ENCODE peak calls at places on chromosome 6, in ten cellular contexts. G is GM06990; A is T-helper 1 cell; L is NCI-H1048; M is activated T-helper 9 cell treated with anti-CD3 and anti-CD28 coated beads, Interleukin-2, amount 50 U/mL, for 16 hours; V is stimulated activated CD8-positive, alpha-beta memory T cell treated with anti-CD3 and anti-CD28 coated beads, Interleukin-4, amount 100 ng/mL, for 48 hours; W is activated CD4-positive, alpha-beta T cell treated with anti-CD3 and anti-CD28 coated beads, Interleukin-2, amount 10 ng/mL, durations not matched to agents 7 days and 5 days; O is effector memory CD8-positive, alpha-beta T cell; Z is heart right ventricle; T is body of pancreas. J is an unnamed sample.

GRCh38 chr6:42075159-42075838 is 25.0 kb downstream of the TAF8 start:
- DNase-seq in M (peak), V (peak), G (no peak), T (peak), L (peak), O (peak), Z (peak), W (peak), A (peak), J (peak)

GRCh38 chr6:105921781-105922180 is 164.4 kb upstream of the PRDM1 start:
- DNase-seq in L (no peak), V (no peak), M (no peak), G (no peak), W (no peak), A (no peak), Z (no peak), O (no peak), T (no peak), J (no peak)

GRCh38 chr6:30042914-30043313 is 18.2 kb upstream of the POLR1H start:
- DNase-seq in A (no peak), W (no peak), G (no peak), Z (no peak), O (no peak), V (no peak), M (no peak), T (no peak), L (no peak), J (no peak)

GRCh38 chr6:131628726-131629125 is 684 bp upstream of the MED23 start:
- DNase-seq in W (no peak), M (no peak), V (no peak), G (no peak), T (no peak), O (no peak), L (no peak), Z (no peak), A (no peak), J (no peak)

GRCh38 chr6:162942860-162943259 is 215.1 kb downstream of the PACRG start:
- DNase-seq in T (no peak), L (no peak), V (no peak), A (no peak), G (no peak), O (no peak), M (no peak), W (no peak), Z (no peak), J (no peak)

GRCh38 chr6:11798096-11798495 is 19.5 kb upstream of the ADTRP start:
- DNase-seq in L (no peak), W (no peak), A (no peak), O (no peak), Z (no peak), G (no peak), M (no peak), T (no peak), V (no peak), J (no peak)

GRCh38 chr6:31114970-31115849 is 610 bp downstream of the PSORS1C1 start:
- DNase-seq in V (no peak), W (no peak), T (no peak), L (no peak), M (no peak), A (no peak), O (no peak), Z (no peak), G (no peak), J (no peak)

GRCh38 chr6:170267688-170268087 is 23.2 kb downstream of the DLL1 start:
- DNase-seq in O (no peak), A (no peak), T (no peak), W (no peak), Z (no peak), V (no peak), M (no peak), G (no peak), L (no peak), J (no peak)

GRCh38 chr6:108741346-108741989 is 106.8 kb upstream of the ARMC2 start:
- DNase-seq in V (no peak), M (no peak), G (no peak), L (no peak), W (no peak), A (no peak), O (no peak), T (no peak), Z (no peak), J (no peak)

GRCh38 chr6:30888472-30889137 is 4.3 kb downstream of the DDR1 start:
- DNase-seq in M (no peak), T (no peak), O (no peak), G (no peak), V (no peak), Z (no peak), A (no peak), L (no peak), W (no peak), J (no peak)

GRCh38 chr6:6333498-6333897 is 13.0 kb upstream of the F13A1 start:
- DNase-seq in T (no peak), M (no peak), V (no peak), L (no peak), Z (no peak), O (no peak), W (no peak), A (no peak), G (no peak), J (no peak)

GRCh38 chr6:132813173-132813856 is 1.1 kb upstream of the RPS12 start:
- DNase-seq in Z (peak), G (peak), T (peak), A (peak), M (no peak), L (peak), V (peak), O (peak), W (peak), J (peak)

GRCh38 chr6:156021746-156022396 is 566.2 kb upstream of the NOX3 start:
- DNase-seq in V (no peak), A (no peak), W (no peak), T (no peak), Z (no peak), O (no peak), G (no peak), L (no peak), M (no peak), J (no peak)

GRCh38 chr6:132715204-132715603 is 1.3 kb upstream of the VNN1 start:
- DNase-seq in O (no peak), G (no peak), Z (peak), L (no peak), M (no peak), V (no peak), A (no peak), W (no peak), T (peak), J (no peak)

GRCh38 chr6:131139599-131139998 is 4.3 kb downstream of the AKAP7 start:
- DNase-seq in A (no peak), V (no peak), O (no peak), M (no peak), G (no peak), L (no peak), Z (no peak), T (no peak), W (no peak), J (no peak)

GRCh38 chr6:125789576-125790402 is 971 bp upstream of the NCOA7 start:
- DNase-seq in L (no peak), T (peak), W (peak), A (peak), G (peak), Z (peak), M (peak), V (peak), O (peak), J (peak)

GRCh38 chr6:15476631-15477380 is 186.0 kb downstream of the DTNBP1 start:
- DNase-seq in L (no peak), W (no peak), M (no peak), O (no peak), V (no peak), G (no peak), A (no peak), Z (no peak), T (no peak), J (no peak)

GRCh38 chr6:116779569-116780164 is 14.1 kb upstream of the FAM162B start:
- DNase-seq in G (no peak), T (no peak), O (no peak), W (no peak), L (no peak), M (no peak), V (no peak), Z (no peak), A (no peak), J (peak)

GRCh38 chr6:169998457-169998856 is 247.0 kb downstream of the ERMARD start:
- DNase-seq in G (no peak), L (no peak), T (no peak), V (peak), M (no peak), Z (no peak), W (no peak), A (no peak), O (no peak), J (no peak)

GRCh38 chr6:105892577-105893262 is 193.4 kb upstream of the PRDM1 start:
- DNase-seq in Z (no peak), A (no peak), O (no peak), T (peak), L (no peak), W (no peak), M (no peak), G (peak), V (no peak), J (no peak)

GRCh38 chr6:169905041-169905807 is 153.8 kb downstream of the ERMARD start:
- DNase-seq in L (no peak), Z (no peak), V (no peak), W (no peak), M (no peak), O (no peak), G (no peak), T (peak), A (no peak), J (no peak)

GRCh38 chr6:128742900-128743299 is 140.0 kb upstream of the LAMA2 start:
- DNase-seq in L (no peak), G (no peak), W (no peak), V (no peak), Z (no peak), T (no peak), O (no peak), M (no peak), A (no peak), J (no peak)

GRCh38 chr6:127202676-127203075 is 64.0 kb upstream of the RNF146 start:
- DNase-seq in A (no peak), Z (no peak), O (no peak), L (no peak), W (no peak), V (no peak), G (no peak), M (no peak), T (no peak), J (no peak)

GRCh38 chr6:154602296-154602695 is 91.8 kb upstream of the CNKSR3 start:
- DNase-seq in T (no peak), O (no peak), G (no peak), Z (no peak), M (no peak), L (no peak), A (no peak), V (no peak), W (no peak), J (no peak)

GRCh38 chr6:40326689-40327404 is 260.3 kb downstream of the LRFN2 start:
- DNase-seq in W (no peak), G (no peak), Z (no peak), T (no peak), A (no peak), M (no peak), V (no peak), O (no peak), L (no peak), J (no peak)

GRCh38 chr6:24924956-24925355 is 10.8 kb downstream of the RIPOR2 start:
- DNase-seq in O (no peak), V (no peak), M (no peak), G (no peak), A (no peak), L (no peak), T (no peak), W (no peak), Z (no peak), J (no peak)

GRCh38 chr6:83978997-83979396 is 54.6 kb upstream of the MRAP2 start:
- DNase-seq in O (no peak), G (no peak), V (no peak), M (no peak), T (no peak), A (no peak), L (no peak), Z (no peak), W (no peak), J (peak)

GRCh38 chr6:6591778-6592388 is 3.4 kb downstream of the LY86 start:
- DNase-seq in A (no peak), M (no peak), T (no peak), Z (no peak), G (peak), O (no peak), W (no peak), V (no peak), L (no peak), J (no peak)

GRCh38 chr6:165222315-165223025 is 86.9 kb downstream of the C6orf118 start:
- DNase-seq in L (no peak), M (no peak), G (no peak), Z (no peak), T (no peak), O (no peak), V (no peak), A (no peak), W (no peak), J (no peak)

GRCh38 chr6:5762561-5762968 is 244.2 kb downstream of the NRN1 start:
- DNase-seq in M (no peak), A (no peak), T (no peak), Z (no peak), W (no peak), O (no peak), V (no peak), G (no peak), L (no peak), J (no peak)

GRCh38 chr6:69861986-69862385 is 4.4 kb upstream of the COL19A1 start:
- DNase-seq in A (no peak), M (no peak), Z (no peak), O (no peak), W (no peak), G (no peak), V (no peak), T (no peak), L (peak), J (no peak)

GRCh38 chr6:16331328-16332174 is 93.2 kb downstream of the GMPR start:
- DNase-seq in M (peak), Z (peak), V (peak), T (peak), A (peak), L (peak), G (no peak), W (peak), O (peak), J (peak)

GRCh38 chr6:85353012-85353411 is 96.9 kb upstream of the NT5E start:
- DNase-seq in T (no peak), W (no peak), Z (no peak), V (no peak), L (no peak), M (no peak), A (no peak), O (no peak), G (no peak), J (no peak)

GRCh38 chr6:19988555-19988954 is 151.4 kb downstream of the ID4 start:
- DNase-seq in V (no peak), L (no peak), W (peak), T (no peak), M (no peak), G (no peak), Z (no peak), A (no peak), O (no peak), J (peak)

GRCh38 chr6:157403684-157404051 is 22.7 kb downstream of the ZDHHC14 start:
- DNase-seq in M (no peak), W (no peak), G (no peak), O (no peak), L (no peak), A (no peak), Z (no peak), T (no peak), V (no peak), J (peak)

GRCh38 chr6:170523256-170524187 is 29.6 kb downstream of the PSMB1 start:
- DNase-seq in T (no peak), W (no peak), G (no peak), V (no peak), M (no peak), Z (no peak), A (no peak), O (peak), L (no peak), J (no peak)

GRCh38 chr6:23418095-23418494 is 707.9 kb upstream of the NRSN1 start:
- DNase-seq in G (no peak), T (no peak), M (no peak), W (no peak), O (no peak), V (no peak), Z (no peak), A (no peak), L (no peak), J (no peak)

GRCh38 chr6:12289655-12290489 is at the start of gene EDN1:
- DNase-seq in L (peak), O (peak), A (peak), G (peak), W (peak), Z (peak), V (peak), T (peak), M (peak), J (peak)